ENCODE peak calls at places on chromosomes 16 and 17, in nine cellular contexts. V is psoas muscle, R is brain microvascular endothelial cell, W is Panc1, Y is tibial nerve, U is esophagus muscularis mucosa, L is HepG2, T is AG04450, B is fibroblast of lung. N is an unnamed sample.
A peak's percentile ranks its signal among the peaks of the same experiment; 100 is the strongest.

GRCh38 chr17:35002876-35003551 is 22.7 kb downstream of the LIG3 start:
- DNase-seq in V (no peak), R (no peak), W (no peak), Y (no peak), U (no peak), L (no peak), T (peak; percentile 29), B (peak; percentile 66), N (peak; percentile 22)

GRCh38 chr16:20359997-20360396 is 7.5 kb upstream of the UMOD start:
- DNase-seq in V (no peak), R (no peak), W (no peak), Y (no peak), U (no peak), L (peak; percentile 39), T (no peak), B (no peak), N (no peak)

GRCh38 chr17:46822388-46822921 is 4.0 kb upstream of the WNT3 start:
- DNase-seq in V (no peak), R (no peak), W (no peak), Y (no peak), U (no peak), L (no peak), T (no peak), B (no peak), N (no peak)

GRCh38 chr17:28404812-28405570 is 1.0 kb downstream of the SLC46A1 start:
- DNase-seq in V (no peak), R (no peak), W (no peak), Y (no peak), U (no peak), L (peak; percentile 84), T (no peak), B (no peak), N (no peak)

GRCh38 chr17:82963104-82963950 is 116.1 kb upstream of the METRNL start:
- DNase-seq in V (peak; percentile 81), R (peak; percentile 69), W (no peak), Y (peak; percentile 71), U (peak; percentile 94), L (no peak), T (peak; percentile 32), B (peak; percentile 62), N (peak; percentile 94)

GRCh38 chr16:13898233-13898632 is 21.7 kb upstream of the ERCC4 start:
- DNase-seq in V (no peak), R (no peak), W (no peak), Y (no peak), U (no peak), L (no peak), T (no peak), B (no peak), N (no peak)

GRCh38 chr17:73750975-73751374 is 106.7 kb upstream of the SDK2 start:
- DNase-seq in V (no peak), R (no peak), W (no peak), Y (no peak), U (no peak), L (peak; percentile 47), T (no peak), B (no peak), N (no peak)

GRCh38 chr17:4900231-4901107 is 1.1 kb downstream of the C17orf107 start:
- DNase-seq in V (no peak), R (no peak), W (no peak), Y (no peak), U (no peak), L (no peak), T (no peak), B (peak; percentile 21), N (no peak)

GRCh38 chr16:263944-264343 is 11.8 kb downstream of the RGS11 start:
- DNase-seq in V (no peak), R (no peak), W (no peak), Y (no peak), U (no peak), L (no peak), T (no peak), B (no peak), N (no peak)

GRCh38 chr17:49334744-49335512 is 27.1 kb downstream of the ZNF652 start:
- DNase-seq in V (no peak), R (no peak), W (no peak), Y (no peak), U (no peak), L (no peak), T (no peak), B (no peak), N (no peak)

GRCh38 chr17:35586569-35587073 is 501 bp upstream of the AP2B1 start:
- DNase-seq in V (no peak), R (no peak), W (no peak), Y (no peak), U (no peak), L (no peak), T (no peak), B (no peak), N (no peak)

DNA sequence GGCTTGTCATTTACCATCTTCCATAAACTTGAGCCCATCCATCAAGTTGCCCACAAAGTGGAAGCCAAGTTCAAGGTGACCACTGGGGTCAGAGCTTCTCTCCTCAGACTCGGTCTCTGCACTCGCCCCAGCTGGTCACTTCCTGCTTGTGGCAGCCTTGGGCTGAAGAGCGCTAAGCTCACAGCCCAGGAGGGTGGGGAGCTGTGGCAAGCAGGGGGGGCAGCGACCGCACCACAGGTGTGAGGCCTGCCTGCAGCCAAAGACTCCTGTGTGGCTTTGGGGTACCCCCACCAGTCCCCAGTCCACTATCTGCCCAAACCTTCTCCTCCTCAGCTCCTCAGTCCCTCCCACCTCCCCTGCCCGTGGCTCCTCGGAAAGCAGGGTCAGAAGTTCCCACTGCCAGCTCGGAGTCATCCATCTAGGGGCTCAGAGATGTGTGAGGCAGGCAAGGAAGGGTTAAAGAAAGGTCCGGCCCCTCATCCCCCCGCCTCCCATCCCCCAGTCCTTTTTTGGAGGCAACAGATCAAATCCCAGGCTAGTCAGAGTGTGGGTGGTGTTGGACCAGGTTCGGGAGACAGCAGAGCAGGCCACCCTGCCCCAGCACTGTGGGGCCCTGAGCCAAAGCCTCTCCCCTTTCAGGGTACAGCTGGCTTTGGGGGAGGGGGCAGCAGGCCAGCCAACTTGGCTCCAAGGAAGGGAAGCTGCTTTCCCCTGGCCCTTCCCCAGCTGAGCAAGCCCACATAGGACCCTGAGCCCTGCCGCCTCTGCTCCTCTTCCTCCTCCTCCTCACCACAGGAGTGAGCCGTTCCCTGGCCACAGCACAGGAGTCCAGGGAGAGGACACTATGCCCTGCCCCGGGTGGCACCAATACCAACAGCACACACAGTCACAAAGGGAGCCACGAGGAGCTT is 3.2 kb downstream of the CSF3 start:
- DNase-seq in V (peak; percentile 85), R (no peak), W (no peak), Y (no peak), U (no peak), L (no peak), T (no peak), B (peak; percentile 47), N (peak; percentile 86)
- H3K4me3 ChIP-seq in V (no peak overlapping the region), R (no peak overlapping the region), W (no peak overlapping the region), Y (no peak overlapping the region), U (no peak overlapping the region), L (no peak overlapping the region), T (no peak overlapping the region), B (no peak overlapping the region), N (no peak overlapping the region)

GRCh38 chr16:78980825-78981224 is 619.7 kb downstream of the MAF start:
- DNase-seq in V (no peak), R (no peak), W (no peak), Y (no peak), U (no peak), L (no peak), T (no peak), B (no peak), N (no peak)
- TF ChIP-seq CTCF in V (no peak), R (no peak), W (no peak), Y (no peak), U (no peak), L (no peak), T (no peak), B (no peak), N (no peak)

DNA sequence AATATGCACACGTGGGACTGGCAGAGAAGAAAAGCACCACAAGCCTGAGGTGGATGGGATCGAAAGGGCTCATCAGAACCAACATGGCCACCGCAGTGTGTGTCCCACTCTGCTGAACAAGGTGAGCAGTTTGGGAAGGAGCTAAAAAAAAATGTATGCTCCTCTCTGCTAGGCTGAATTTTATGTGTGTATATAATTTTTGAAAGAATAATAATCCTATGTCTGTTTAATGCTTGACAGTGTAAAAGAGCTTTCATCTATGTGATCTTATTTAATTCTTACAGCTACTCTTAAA is 14.2 kb upstream of the EEF2K start:
- DNase-seq in V (peak; percentile 35), R (no peak), W (no peak), Y (no peak), U (no peak), L (peak; percentile 70), T (no peak), B (no peak), N (no peak)
- H3K4me3 ChIP-seq in V (peak overlapping the region; percentile 84), R (peak overlapping the region; percentile 66), W (peak overlapping the region; percentile 77), Y (peak overlapping the region; percentile 49), U (peak overlapping the region; percentile 58), L (peak overlapping the region; percentile 87), T (peak overlapping the region; percentile 70), B (peak overlapping the region; percentile 32), N (peak overlapping the region; percentile 66)

GRCh38 chr17:75480281-75480680 is 23.8 kb downstream of the TMEM94 start:
- DNase-seq in V (no peak), R (no peak), W (no peak), Y (no peak), U (no peak), L (no peak), T (no peak), B (no peak), N (no peak)

GRCh38 chr17:75477493-75477862 is 21.0 kb downstream of the TMEM94 start:
- DNase-seq in V (no peak), R (no peak), W (no peak), Y (no peak), U (no peak), L (no peak), T (no peak), B (no peak), N (no peak)

GRCh38 chr17:75478508-75478907 is 22.1 kb downstream of the TMEM94 start:
- DNase-seq in V (no peak), R (no peak), W (no peak), Y (no peak), U (no peak), L (no peak), T (no peak), B (peak; percentile 24), N (no peak)

GRCh38 chr17:75482098-75482943 is 25.9 kb downstream of the TMEM94 start:
- DNase-seq in V (no peak), R (no peak), W (no peak), Y (no peak), U (no peak), L (no peak), T (no peak), B (no peak), N (no peak)

DNA sequence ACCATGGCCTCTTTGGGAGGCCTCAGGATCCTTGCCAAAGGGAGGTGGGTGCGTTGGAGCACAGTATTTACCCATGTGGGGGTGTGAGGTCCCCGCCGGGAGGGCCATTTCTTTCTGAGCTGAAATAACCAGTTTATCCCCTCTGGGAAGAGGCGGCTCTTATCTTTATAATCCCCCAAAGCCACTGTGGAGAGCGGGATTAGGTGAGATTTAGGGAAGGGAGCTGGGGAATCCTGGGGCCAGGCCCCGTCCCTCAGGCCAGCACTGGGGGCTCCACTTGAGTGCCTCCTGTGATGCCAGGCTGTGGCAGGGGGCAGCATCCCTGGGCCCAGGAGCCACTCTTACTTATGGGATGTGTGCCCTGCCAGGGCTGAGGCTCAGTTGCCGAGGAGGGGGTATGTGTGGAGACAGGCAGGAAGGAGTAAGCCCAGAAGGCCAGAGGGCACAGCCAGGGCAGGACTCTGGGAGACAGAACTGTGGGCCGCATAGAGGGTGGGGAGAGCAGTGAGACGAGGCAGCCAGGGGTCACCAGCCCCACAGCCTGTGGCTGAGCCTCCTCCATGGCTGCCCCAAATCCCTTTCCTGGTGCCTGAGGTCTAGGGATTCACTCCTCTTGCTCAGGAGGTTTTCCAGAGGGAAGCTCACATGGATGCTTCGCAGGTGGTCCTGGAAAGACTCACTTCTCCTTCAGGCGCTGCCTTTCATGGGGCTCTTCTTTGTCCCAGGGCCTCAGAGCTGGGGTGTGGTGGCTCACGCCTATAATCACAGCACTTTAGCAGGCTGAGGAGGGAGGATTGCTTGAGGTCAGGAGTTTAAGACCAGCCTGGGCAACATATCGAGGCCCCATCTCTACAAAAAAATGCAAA is 25.0 kb downstream of the TMEM94 start:
- DNase-seq in V (no peak), R (no peak), W (no peak), Y (no peak), U (no peak), L (no peak), T (no peak), B (no peak), N (no peak)
- TF ChIP-seq CTCF in V (no peak), R (no peak), W (no peak), Y (no peak), U (no peak), L (no peak), T (no peak), B (no peak), N (no peak)

N was measured in foreskin fibroblast.